ENCODE peak calls at places on chromosomes 16 and 17, in seven cellular contexts. One of them, this sample, is unnamed.
A peak's percentile ranks its signal among the peaks of the same experiment; 100 is the strongest.

GRCh38 chr17:44159519-44160210 is 10.8 kb upstream of the ASB16 start:
- DNase-seq in GM04504: no peak
- DNase-seq in Daoy: no peak
- DNase-seq in H9: no peak
- DNase-seq in stimulated activated CD4-positive, alpha-beta T cell treated with anti-CD3 and anti-CD28 coated beads, TNF-alpha, amount 100 ng/mL, for 24 hours: no peak
- DNase-seq in EH: peak; percentile 22
- DNase-seq in SHP77: no peak
- DNase-seq in this sample: no peak

GRCh38 chr16:10641953-10642949 is 52.5 kb downstream of the TEKT5 start:
- DNase-seq in GM04504: no peak
- DNase-seq in Daoy: no peak
- DNase-seq in H9: peak; percentile 72
- DNase-seq in stimulated activated CD4-positive, alpha-beta T cell treated with anti-CD3 and anti-CD28 coated beads, TNF-alpha, amount 100 ng/mL, for 24 hours: no peak
- DNase-seq in EH: no peak
- DNase-seq in SHP77: no peak
- DNase-seq in this sample: no peak

GRCh38 chr17:7835818-7836595 is 2.0 kb downstream of the KDM6B start:
- DNase-seq in GM04504: peak; percentile 54
- DNase-seq in Daoy: peak; percentile 41
- DNase-seq in H9: no peak
- DNase-seq in stimulated activated CD4-positive, alpha-beta T cell treated with anti-CD3 and anti-CD28 coated beads, TNF-alpha, amount 100 ng/mL, for 24 hours: no peak
- DNase-seq in EH: peak; percentile 83
- DNase-seq in SHP77: peak; percentile 79
- DNase-seq in this sample: no peak

GRCh38 chr17:70906808-70907207 is 737.5 kb downstream of the KCNJ2 start:
- DNase-seq in GM04504: no peak
- DNase-seq in Daoy: peak; percentile 35
- DNase-seq in H9: peak; percentile 46
- DNase-seq in stimulated activated CD4-positive, alpha-beta T cell treated with anti-CD3 and anti-CD28 coated beads, TNF-alpha, amount 100 ng/mL, for 24 hours: no peak
- DNase-seq in EH: peak; percentile 9
- DNase-seq in SHP77: no peak
- DNase-seq in this sample: no peak

GRCh38 chr16:82735176-82735575 is 108.4 kb downstream of the CDH13 start:
- DNase-seq in GM04504: no peak
- DNase-seq in Daoy: no peak
- DNase-seq in H9: no peak
- DNase-seq in stimulated activated CD4-positive, alpha-beta T cell treated with anti-CD3 and anti-CD28 coated beads, TNF-alpha, amount 100 ng/mL, for 24 hours: no peak
- DNase-seq in EH: no peak
- DNase-seq in SHP77: no peak
- DNase-seq in this sample: no peak

GRCh38 chr16:4917117-4917516 is 19.8 kb downstream of the PPL start:
- DNase-seq in GM04504: no peak
- DNase-seq in Daoy: no peak
- DNase-seq in H9: no peak
- DNase-seq in stimulated activated CD4-positive, alpha-beta T cell treated with anti-CD3 and anti-CD28 coated beads, TNF-alpha, amount 100 ng/mL, for 24 hours: no peak
- DNase-seq in EH: peak; percentile 59
- DNase-seq in SHP77: no peak
- DNase-seq in this sample: peak; percentile 34

GRCh38 chr16:79769320-79770243 is 169.0 kb upstream of the MAF start:
- DNase-seq in GM04504: no peak
- DNase-seq in Daoy: no peak
- DNase-seq in H9: no peak
- DNase-seq in stimulated activated CD4-positive, alpha-beta T cell treated with anti-CD3 and anti-CD28 coated beads, TNF-alpha, amount 100 ng/mL, for 24 hours: no peak
- DNase-seq in EH: no peak
- DNase-seq in SHP77: no peak
- DNase-seq in this sample: no peak

GRCh38 chr17:8253801-8254200 is 4.7 kb downstream of the PFAS start:
- DNase-seq in GM04504: no peak
- DNase-seq in Daoy: no peak
- DNase-seq in H9: no peak
- DNase-seq in stimulated activated CD4-positive, alpha-beta T cell treated with anti-CD3 and anti-CD28 coated beads, TNF-alpha, amount 100 ng/mL, for 24 hours: no peak
- DNase-seq in EH: peak; percentile 42
- DNase-seq in SHP77: peak; percentile 39
- DNase-seq in this sample: no peak

GRCh38 chr16:86576591-86577313 is 1.6 kb upstream of the FOXL1 start:
- DNase-seq in GM04504: no peak
- DNase-seq in Daoy: peak; percentile 84
- DNase-seq in H9: no peak
- DNase-seq in stimulated activated CD4-positive, alpha-beta T cell treated with anti-CD3 and anti-CD28 coated beads, TNF-alpha, amount 100 ng/mL, for 24 hours: no peak
- DNase-seq in EH: peak; percentile 56
- DNase-seq in SHP77: no peak
- DNase-seq in this sample: no peak

GRCh38 chr17:57869599-57870282 is 19.9 kb upstream of the MRPS23 start:
- DNase-seq in GM04504: peak; percentile 84
- DNase-seq in Daoy: peak; percentile 58
- DNase-seq in H9: peak; percentile 25
- DNase-seq in stimulated activated CD4-positive, alpha-beta T cell treated with anti-CD3 and anti-CD28 coated beads, TNF-alpha, amount 100 ng/mL, for 24 hours: no peak
- DNase-seq in EH: peak; percentile 92
- DNase-seq in SHP77: no peak
- DNase-seq in this sample: peak; percentile 66

GRCh38 chr17:2054262-2054739 is 602 bp upstream of the HIC1 start:
- DNase-seq in GM04504: no peak
- DNase-seq in Daoy: peak; percentile 82
- DNase-seq in H9: peak; percentile 71
- DNase-seq in stimulated activated CD4-positive, alpha-beta T cell treated with anti-CD3 and anti-CD28 coated beads, TNF-alpha, amount 100 ng/mL, for 24 hours: no peak
- DNase-seq in EH: peak; percentile 73
- DNase-seq in SHP77: peak; percentile 62
- DNase-seq in this sample: no peak

GRCh38 chr16:85200471-85201278 is 88.4 kb upstream of the CIBAR2 start:
- DNase-seq in GM04504: no peak
- DNase-seq in Daoy: no peak
- DNase-seq in H9: no peak
- DNase-seq in stimulated activated CD4-positive, alpha-beta T cell treated with anti-CD3 and anti-CD28 coated beads, TNF-alpha, amount 100 ng/mL, for 24 hours: no peak
- DNase-seq in EH: no peak
- DNase-seq in SHP77: no peak
- DNase-seq in this sample: no peak

GRCh38 chr16:4675864-4676786 is 17.2 kb upstream of the NUDT16L1 start:
- DNase-seq in GM04504: no peak
- DNase-seq in Daoy: no peak
- DNase-seq in H9: no peak
- DNase-seq in stimulated activated CD4-positive, alpha-beta T cell treated with anti-CD3 and anti-CD28 coated beads, TNF-alpha, amount 100 ng/mL, for 24 hours: peak; percentile 30
- DNase-seq in EH: no peak
- DNase-seq in SHP77: no peak
- DNase-seq in this sample: no peak

GRCh38 chr17:17999364-18000007 is 26.8 kb downstream of the DRC3 start:
- DNase-seq in GM04504: no peak
- DNase-seq in Daoy: no peak
- DNase-seq in H9: no peak
- DNase-seq in stimulated activated CD4-positive, alpha-beta T cell treated with anti-CD3 and anti-CD28 coated beads, TNF-alpha, amount 100 ng/mL, for 24 hours: no peak
- DNase-seq in EH: no peak
- DNase-seq in SHP77: peak; percentile 80
- DNase-seq in this sample: no peak

GRCh38 chr16:23249830-23250229 is 52.3 kb upstream of the SCNN1B start:
- DNase-seq in GM04504: no peak
- DNase-seq in Daoy: no peak
- DNase-seq in H9: no peak
- DNase-seq in stimulated activated CD4-positive, alpha-beta T cell treated with anti-CD3 and anti-CD28 coated beads, TNF-alpha, amount 100 ng/mL, for 24 hours: no peak
- DNase-seq in EH: no peak
- DNase-seq in SHP77: no peak
- DNase-seq in this sample: no peak

GRCh38 chr17:48478224-48479013 is 48.4 kb upstream of the SKAP1 start:
- DNase-seq in GM04504: no peak
- DNase-seq in Daoy: peak; percentile 56
- DNase-seq in H9: no peak
- DNase-seq in stimulated activated CD4-positive, alpha-beta T cell treated with anti-CD3 and anti-CD28 coated beads, TNF-alpha, amount 100 ng/mL, for 24 hours: no peak
- DNase-seq in EH: no peak
- DNase-seq in SHP77: no peak
- DNase-seq in this sample: no peak

GRCh38 chr17:13601776-13602551 is at the start of gene HS3ST3A1:
- DNase-seq in GM04504: no peak
- DNase-seq in Daoy: peak; percentile 91
- DNase-seq in H9: peak; percentile 96
- DNase-seq in stimulated activated CD4-positive, alpha-beta T cell treated with anti-CD3 and anti-CD28 coated beads, TNF-alpha, amount 100 ng/mL, for 24 hours: no peak
- DNase-seq in EH: peak; percentile 81
- DNase-seq in SHP77: peak; percentile 34
- DNase-seq in this sample: peak; percentile 68

GRCh38 chr16:27751676-27752075 is 201.7 kb downstream of the KATNIP start:
- DNase-seq in GM04504: no peak
- DNase-seq in Daoy: no peak
- DNase-seq in H9: no peak
- DNase-seq in stimulated activated CD4-positive, alpha-beta T cell treated with anti-CD3 and anti-CD28 coated beads, TNF-alpha, amount 100 ng/mL, for 24 hours: no peak
- DNase-seq in EH: no peak
- DNase-seq in SHP77: no peak
- DNase-seq in this sample: no peak

GRCh38 chr16:86581458-86581857 is 3.1 kb downstream of the FOXL1 start:
- DNase-seq in GM04504: no peak
- DNase-seq in Daoy: no peak
- DNase-seq in H9: no peak
- DNase-seq in stimulated activated CD4-positive, alpha-beta T cell treated with anti-CD3 and anti-CD28 coated beads, TNF-alpha, amount 100 ng/mL, for 24 hours: no peak
- DNase-seq in EH: peak; percentile 53
- DNase-seq in SHP77: no peak
- DNase-seq in this sample: no peak

GRCh38 chr17:57077000-57077399 is 8.0 kb upstream of the AKAP1 start:
- DNase-seq in GM04504: no peak
- DNase-seq in Daoy: no peak
- DNase-seq in H9: no peak
- DNase-seq in stimulated activated CD4-positive, alpha-beta T cell treated with anti-CD3 and anti-CD28 coated beads, TNF-alpha, amount 100 ng/mL, for 24 hours: no peak
- DNase-seq in EH: no peak
- DNase-seq in SHP77: no peak
- DNase-seq in this sample: no peak

GRCh38 chr17:45320349-45320930 is 3.6 kb upstream of the MAP3K14 start:
- DNase-seq in GM04504: peak; percentile 65
- DNase-seq in Daoy: peak; percentile 92
- DNase-seq in H9: no peak
- DNase-seq in stimulated activated CD4-positive, alpha-beta T cell treated with anti-CD3 and anti-CD28 coated beads, TNF-alpha, amount 100 ng/mL, for 24 hours: no peak
- DNase-seq in EH: peak; percentile 88
- DNase-seq in SHP77: no peak
- DNase-seq in this sample: peak; percentile 91

GRCh38 chr17:76872221-76872873 is 4.1 kb downstream of the MGAT5B start:
- DNase-seq in GM04504: peak; percentile 93
- DNase-seq in Daoy: peak; percentile 98
- DNase-seq in H9: no peak
- DNase-seq in stimulated activated CD4-positive, alpha-beta T cell treated with anti-CD3 and anti-CD28 coated beads, TNF-alpha, amount 100 ng/mL, for 24 hours: no peak
- DNase-seq in EH: peak; percentile 98
- DNase-seq in SHP77: no peak
- DNase-seq in this sample: peak; percentile 95

GRCh38 chr17:61402978-61403845 is 3.6 kb downstream of the TBX2 start:
- DNase-seq in GM04504: no peak
- DNase-seq in Daoy: no peak
- DNase-seq in H9: peak; percentile 82
- DNase-seq in stimulated activated CD4-positive, alpha-beta T cell treated with anti-CD3 and anti-CD28 coated beads, TNF-alpha, amount 100 ng/mL, for 24 hours: no peak
- DNase-seq in EH: peak; percentile 76
- DNase-seq in SHP77: peak; percentile 28
- DNase-seq in this sample: no peak

GRCh38 chr17:54902611-54903010 is 2.0 kb downstream of the TOM1L1 start:
- DNase-seq in GM04504: no peak
- DNase-seq in Daoy: no peak
- DNase-seq in H9: no peak
- DNase-seq in stimulated activated CD4-positive, alpha-beta T cell treated with anti-CD3 and anti-CD28 coated beads, TNF-alpha, amount 100 ng/mL, for 24 hours: no peak
- DNase-seq in EH: peak; percentile 5
- DNase-seq in SHP77: no peak
- DNase-seq in this sample: no peak

GRCh38 chr17:72765357-72766153 is 326.9 kb downstream of the SLC39A11 start:
- DNase-seq in GM04504: no peak
- DNase-seq in Daoy: no peak
- DNase-seq in H9: no peak
- DNase-seq in stimulated activated CD4-positive, alpha-beta T cell treated with anti-CD3 and anti-CD28 coated beads, TNF-alpha, amount 100 ng/mL, for 24 hours: no peak
- DNase-seq in EH: no peak
- DNase-seq in SHP77: no peak
- DNase-seq in this sample: no peak

GRCh38 chr16:12187939-12188673 is 211.6 kb downstream of the SNX29 start:
- DNase-seq in GM04504: no peak
- DNase-seq in Daoy: peak; percentile 7
- DNase-seq in H9: no peak
- DNase-seq in stimulated activated CD4-positive, alpha-beta T cell treated with anti-CD3 and anti-CD28 coated beads, TNF-alpha, amount 100 ng/mL, for 24 hours: no peak
- DNase-seq in EH: peak; percentile 57
- DNase-seq in SHP77: no peak
- DNase-seq in this sample: no peak

GRCh38 chr16:65032397-65032796 is 89.5 kb downstream of the CDH11 start:
- DNase-seq in GM04504: peak; percentile 10
- DNase-seq in Daoy: no peak
- DNase-seq in H9: no peak
- DNase-seq in stimulated activated CD4-positive, alpha-beta T cell treated with anti-CD3 and anti-CD28 coated beads, TNF-alpha, amount 100 ng/mL, for 24 hours: no peak
- DNase-seq in EH: peak; percentile 44
- DNase-seq in SHP77: no peak
- DNase-seq in this sample: no peak

GRCh38 chr17:51133365-51133764 is 12.7 kb upstream of the SPAG9 start:
- DNase-seq in GM04504: no peak
- DNase-seq in Daoy: no peak
- DNase-seq in H9: no peak
- DNase-seq in stimulated activated CD4-positive, alpha-beta T cell treated with anti-CD3 and anti-CD28 coated beads, TNF-alpha, amount 100 ng/mL, for 24 hours: no peak
- DNase-seq in EH: peak; percentile 34
- DNase-seq in SHP77: no peak
- DNase-seq in this sample: no peak

GRCh38 chr17:82949984-82950383 is 110.2 kb upstream of the ZNF750 start:
- DNase-seq in GM04504: no peak
- DNase-seq in Daoy: no peak
- DNase-seq in H9: no peak
- DNase-seq in stimulated activated CD4-positive, alpha-beta T cell treated with anti-CD3 and anti-CD28 coated beads, TNF-alpha, amount 100 ng/mL, for 24 hours: no peak
- DNase-seq in EH: no peak
- DNase-seq in SHP77: no peak
- DNase-seq in this sample: no peak

GRCh38 chr16:4217246-4218131 is 24.4 kb downstream of the SRL start:
- DNase-seq in GM04504: no peak
- DNase-seq in Daoy: no peak
- DNase-seq in H9: no peak
- DNase-seq in stimulated activated CD4-positive, alpha-beta T cell treated with anti-CD3 and anti-CD28 coated beads, TNF-alpha, amount 100 ng/mL, for 24 hours: no peak
- DNase-seq in EH: peak; percentile 38
- DNase-seq in SHP77: no peak
- DNase-seq in this sample: peak; percentile 75

GRCh38 chr16:89658221-89658879 is 714 bp downstream of the SPATA33 start:
- DNase-seq in GM04504: no peak
- DNase-seq in Daoy: peak; percentile 19
- DNase-seq in H9: no peak
- DNase-seq in stimulated activated CD4-positive, alpha-beta T cell treated with anti-CD3 and anti-CD28 coated beads, TNF-alpha, amount 100 ng/mL, for 24 hours: no peak
- DNase-seq in EH: peak; percentile 31
- DNase-seq in SHP77: no peak
- DNase-seq in this sample: peak; percentile 13

GRCh38 chr16:73365010-73365409 is 317.1 kb upstream of the ZFHX3 start:
- DNase-seq in GM04504: no peak
- DNase-seq in Daoy: peak; percentile 63
- DNase-seq in H9: no peak
- DNase-seq in stimulated activated CD4-positive, alpha-beta T cell treated with anti-CD3 and anti-CD28 coated beads, TNF-alpha, amount 100 ng/mL, for 24 hours: no peak
- DNase-seq in EH: peak; percentile 18
- DNase-seq in SHP77: peak; percentile 65
- DNase-seq in this sample: no peak